ENCODE peak calls at places on chromosomes 5 and 9, in seven cellular contexts. V is right atrium auricular region, E is esophagus squamous epithelium, J is fibroblast of lung, K is endothelial cell, P is Peyer's patch, H is spleen. Q is an unnamed sample.

GRCh38 chr9:133673260-133673658 is 37.1 kb downstream of the DBH start:
- DNase-seq in V (no peak), E (no peak), J (no peak), K (no peak), P (no peak), H (no peak), Q (no peak)

GRCh38 chr9:87515086-87515485 is 17.4 kb downstream of the DAPK1 start:
- DNase-seq in V (no peak), E (no peak), J (peak; percentile 60), K (no peak), P (no peak), H (no peak), Q (no peak)

GRCh38 chr9:5510360-5510931 is at the start of gene PDCD1LG2:
- DNase-seq in V (no peak), E (no peak), J (peak; percentile 81), K (no peak), P (no peak), H (no peak), Q (no peak)

GRCh38 chr5:73841641-73842040 is 215.6 kb downstream of the ARHGEF28 start:
- DNase-seq in V (no peak), E (no peak), J (no peak), K (no peak), P (no peak), H (no peak), Q (no peak)

GRCh38 chr5:145833616-145834200 is 1.4 kb downstream of the PRELID2 start:
- DNase-seq in V (no peak), E (no peak), J (no peak), K (no peak), P (no peak), H (no peak), Q (no peak)

GRCh38 chr5:150036513-150036912 is 36.0 kb downstream of the HMGXB3 start:
- DNase-seq in V (no peak), E (no peak), J (peak; percentile 91), K (no peak), P (no peak), H (no peak), Q (no peak)

GRCh38 chr9:121073038-121073437 is 1.7 kb upstream of the CNTRL start:
- DNase-seq in V (peak; percentile 90), E (no peak), J (peak; percentile 89), K (no peak), P (no peak), H (no peak), Q (no peak)

GRCh38 chr5:81488862-81489261 is 94.9 kb upstream of the ACOT12 start:
- DNase-seq in V (no peak), E (no peak), J (no peak), K (no peak), P (no peak), H (no peak), Q (no peak)

GRCh38 chr5:133347039-133347438 is 265.3 kb downstream of the FSTL4 start:
- DNase-seq in V (no peak), E (no peak), J (no peak), K (no peak), P (peak; percentile 25), H (no peak), Q (no peak)
- TF ChIP-seq CTCF in V (no peak), E (no peak), J (no peak), K (no peak), P (no peak), H (no peak), Q (peak; percentile 26)

GRCh38 chr5:43007911-43008368 is 32.2 kb downstream of the ANXA2R start:
- DNase-seq in V (peak; percentile 74), E (peak; percentile 24), J (peak; percentile 85), K (peak; percentile 68), P (peak; percentile 75), H (peak; percentile 94), Q (peak; percentile 46)

GRCh38 chr5:43006411-43007202 is 33.5 kb downstream of the ANXA2R start:
- DNase-seq in V (no peak), E (no peak), J (no peak), K (no peak), P (no peak), H (peak; percentile 74), Q (no peak)

GRCh38 chr5:43007246-43007910 is 32.7 kb downstream of the ANXA2R start:
- DNase-seq in V (peak; percentile 81), E (peak; percentile 21), J (peak; percentile 97), K (peak; percentile 80), P (peak; percentile 79), H (peak; percentile 93), Q (peak; percentile 68)

GRCh38 chr5:43010956-43011355 is 29.2 kb downstream of the ANXA2R start:
- DNase-seq in V (no peak), E (no peak), J (peak; percentile 37), K (no peak), P (no peak), H (no peak), Q (no peak)

GRCh38 chr5:43008369-43009158 is 31.6 kb downstream of the ANXA2R start:
- DNase-seq in V (peak; percentile 85), E (peak; percentile 28), J (peak; percentile 96), K (peak; percentile 92), P (peak; percentile 88), H (peak; percentile 95), Q (peak; percentile 72)
- TF ChIP-seq CTCF in V (peak; percentile 8), E (no peak), J (no peak), K (no peak), P (peak; percentile 8), H (no peak), Q (no peak)

GRCh38 chr9:96015876-96016686 is 140.6 kb downstream of the ERCC6L2 start:
- DNase-seq in V (no peak), E (no peak), J (no peak), K (no peak), P (no peak), H (no peak), Q (no peak)

GRCh38 chr9:96020300-96020821 is 144.9 kb downstream of the ERCC6L2 start:
- DNase-seq in V (no peak), E (no peak), J (no peak), K (no peak), P (no peak), H (no peak), Q (no peak)

GRCh38 chr9:96021616-96022444 is 146.3 kb downstream of the ERCC6L2 start:
- DNase-seq in V (no peak), E (no peak), J (no peak), K (peak; percentile 28), P (peak; percentile 55), H (no peak), Q (no peak)

GRCh38 chr9:96022445-96023031 is 147.0 kb downstream of the ERCC6L2 start:
- DNase-seq in V (no peak), E (no peak), J (no peak), K (peak; percentile 30), P (peak; percentile 60), H (peak; percentile 82), Q (no peak)

GRCh38 chr9:96020822-96021615 is 145.5 kb downstream of the ERCC6L2 start:
- DNase-seq in V (no peak), E (no peak), J (no peak), K (peak; percentile 42), P (peak; percentile 66), H (peak; percentile 86), Q (no peak)
- TF ChIP-seq CTCF in V (no peak), E (no peak), J (no peak), K (no peak), P (no peak), H (no peak), Q (no peak)

DNA sequence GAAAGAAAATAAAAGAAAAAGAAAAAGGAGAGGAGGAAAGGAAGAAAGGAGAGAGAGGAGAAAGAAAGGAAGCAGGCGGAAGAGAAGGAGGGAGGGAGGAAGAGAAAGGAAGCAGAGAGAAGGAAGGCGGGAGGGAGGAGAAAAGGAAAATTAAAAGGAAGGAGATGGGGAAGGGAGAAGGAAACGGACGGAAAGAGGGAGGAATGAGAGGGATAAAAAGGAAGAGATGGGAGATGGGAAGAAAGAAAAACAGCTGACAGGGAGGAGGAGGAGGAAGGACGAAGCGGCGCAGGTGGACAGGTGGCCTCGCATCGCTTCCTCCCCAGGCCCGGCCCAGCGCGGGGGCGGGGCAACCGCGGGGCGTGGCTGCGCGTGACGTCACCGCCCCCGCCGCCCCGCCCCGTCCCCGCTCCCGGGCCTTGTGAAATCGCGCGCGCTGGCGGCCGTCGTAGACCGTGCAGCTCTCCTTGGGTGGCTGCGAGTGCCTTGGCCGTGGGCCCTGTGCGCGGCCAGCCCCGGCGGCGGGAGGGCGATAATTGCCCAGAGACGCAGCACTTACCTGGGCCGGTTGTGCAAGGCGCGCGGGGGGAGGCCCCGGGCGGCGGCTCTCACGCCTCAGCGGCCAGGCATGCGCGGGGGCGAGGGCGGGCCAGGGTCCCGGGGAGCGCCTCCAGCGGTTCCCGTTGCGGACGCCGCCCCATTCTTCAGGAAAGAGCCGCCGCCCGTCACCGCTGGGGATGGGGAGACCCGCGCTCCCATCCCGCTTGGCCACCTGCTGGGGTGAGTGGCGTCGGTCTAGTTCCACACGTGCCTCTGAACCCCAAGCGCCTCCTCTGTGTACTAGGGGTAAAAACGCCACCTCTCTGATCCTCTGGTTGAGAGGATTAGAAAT is 49.6 kb upstream of the FOXE1 start:
- DNase-seq in V (peak; percentile 71), E (peak; percentile 12), J (peak; percentile 43), K (peak; percentile 69), P (peak; percentile 85), H (peak; percentile 94), Q (peak; percentile 65)
- TF ChIP-seq CTCF in V (no peak), E (peak; percentile 47), J (no peak), K (no peak), P (peak; percentile 48), H (no peak), Q (peak; percentile 41)

GRCh38 chr9:18297532-18297872 is 176.5 kb upstream of the ADAMTSL1 start:
- DNase-seq in V (no peak), E (no peak), J (no peak), K (no peak), P (no peak), H (no peak), Q (no peak)
- TF ChIP-seq CTCF in V (peak; percentile 33), E (peak; percentile 4), J (peak; percentile 20), K (no peak), P (no peak), H (no peak), Q (peak; percentile 44)

DNA sequence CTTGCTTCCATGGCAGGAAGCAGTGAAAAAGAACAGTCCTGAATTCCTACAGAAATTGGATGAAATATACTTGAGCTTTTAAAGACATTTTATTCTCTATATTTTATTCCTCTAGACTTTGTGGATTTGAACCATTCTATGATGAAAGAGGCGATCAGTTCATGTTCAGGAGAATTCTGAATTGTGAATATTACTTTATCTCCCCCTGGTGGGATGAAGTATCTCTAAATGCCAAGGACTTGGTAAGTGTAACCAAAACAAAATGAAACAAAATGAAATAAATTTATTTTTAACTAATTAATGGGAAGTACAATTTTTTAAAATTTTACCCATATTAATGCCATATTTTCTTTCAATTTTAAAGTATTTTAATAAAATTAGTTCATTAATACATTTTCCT is 34.1 kb downstream of the STARD4 start:
- DNase-seq in V (no peak), E (no peak), J (peak; percentile 59), K (no peak), P (no peak), H (no peak), Q (no peak)
- TF ChIP-seq CTCF in V (no peak), E (no peak), J (peak; percentile 38), K (no peak), P (no peak), H (no peak), Q (no peak)

GRCh38 chr5:104998572-104998971 is 1436.0 kb upstream of the NUDT12 start:
- DNase-seq in V (no peak), E (no peak), J (no peak), K (no peak), P (no peak), H (no peak), Q (no peak)

DNA sequence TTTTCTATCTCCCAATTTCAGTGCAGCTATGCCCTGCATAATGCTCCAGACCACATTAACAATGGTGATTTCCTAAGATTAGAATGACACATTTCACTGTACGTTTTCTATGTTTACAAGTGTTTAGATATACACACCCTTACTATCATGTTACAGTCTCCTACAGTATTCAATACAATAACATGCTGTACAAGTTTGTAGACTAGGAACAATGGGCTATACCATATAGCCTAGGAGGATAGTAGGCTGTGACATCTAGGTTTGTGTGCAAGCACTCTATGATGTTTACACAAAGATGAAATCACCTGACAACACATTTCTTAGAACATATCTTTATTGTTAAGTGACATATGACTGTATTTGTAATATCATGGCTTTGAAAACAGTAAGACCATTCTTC is 1435.6 kb upstream of the NUDT12 start:
- DNase-seq in V (no peak), E (no peak), J (no peak), K (no peak), P (no peak), H (no peak), Q (no peak)
- TF ChIP-seq CTCF in V (no peak), E (no peak), J (no peak), K (no peak), P (no peak), H (no peak), Q (no peak)

Q was measured in progenitor cell of endocrine pancreas.